ENCODE peak calls at places on chromosomes 13 and 19, in seven cellular contexts. J is IMR-90, P is GM12891, X is adrenal gland, Q is esophagus muscularis mucosa, B is Peyer's patch, Y is prostate gland. V is an unnamed sample.

GRCh38 chr13:30832377-30832776 is 73.7 kb upstream of the MEDAG start:
- DNase-seq in Q (no peak), Y (no peak), J (no peak), X (no peak), P (no peak), B (no peak), V (no peak)

GRCh38 chr19:5718579-5719273 is 1.2 kb downstream of the LONP1 start:
- DNase-seq in X (peak; percentile 69), P (peak; percentile 30), J (peak; percentile 91), Q (no peak), Y (no peak), B (no peak), V (peak; percentile 94)

GRCh38 chr13:74204606-74205312 is 70.6 kb upstream of the KLF12 start:
- DNase-seq in Q (no peak), B (no peak), P (no peak), J (peak; percentile 40), Y (no peak), X (no peak), V (no peak)

GRCh38 chr19:48247212-48247611 is 8.5 kb downstream of the CARD8 start:
- DNase-seq in P (no peak), Y (no peak), J (no peak), B (no peak), Q (no peak), X (no peak), V (no peak)

GRCh38 chr19:39506944-39507714 is 7.8 kb upstream of the SELENOV start:
- DNase-seq in X (no peak), J (peak; percentile 67), Y (no peak), P (peak; percentile 83), Q (no peak), B (no peak), V (peak; percentile 53)

GRCh38 chr19:612941-613340 is 20.4 kb downstream of the POLRMT start:
- DNase-seq in Q (no peak), J (no peak), Y (no peak), X (no peak), P (no peak), B (no peak), V (no peak)

GRCh38 chr19:5580116-5580515 is 12.4 kb upstream of the TINCR start:
- DNase-seq in P (no peak), Y (no peak), Q (no peak), J (no peak), X (no peak), B (no peak), V (no peak)

GRCh38 chr13:112690242-112690943 is 555 bp downstream of the ATP11A start:
- DNase-seq in Y (peak; percentile 18), P (peak; percentile 52), Q (no peak), J (peak; percentile 44), X (peak; percentile 63), B (peak; percentile 28), V (peak; percentile 68)

GRCh38 chr19:940591-941291 is 14.9 kb downstream of the ARID3A start:
- DNase-seq in X (peak; percentile 79), J (peak; percentile 57), P (no peak), B (peak; percentile 67), Q (no peak), Y (peak; percentile 54), V (no peak)

GRCh38 chr13:41199526-41199925 is 5.2 kb upstream of the KBTBD7 start:
- DNase-seq in P (peak; percentile 8), B (peak; percentile 40), X (no peak), Q (no peak), J (no peak), Y (no peak), V (no peak)

GRCh38 chr19:29539668-29540067 is 13.9 kb downstream of the VSTM2B start:
- DNase-seq in P (no peak), Y (no peak), Q (no peak), B (no peak), X (no peak), J (no peak), V (no peak)

GRCh38 chr19:18013621-18014111 is 5.7 kb downstream of the ARRDC2 start:
- DNase-seq in J (no peak), X (peak; percentile 18), Y (peak; percentile 56), P (no peak), Q (no peak), B (no peak), V (no peak)

GRCh38 chr19:29672319-29672932 is 7.2 kb downstream of the PLEKHF1 start:
- DNase-seq in Q (no peak), P (no peak), Y (no peak), X (no peak), J (no peak), B (peak; percentile 52), V (no peak)

GRCh38 chr13:99224019-99224418 is 23.4 kb downstream of the UBAC2 start:
- DNase-seq in Y (no peak), P (no peak), J (no peak), X (no peak), B (no peak), Q (peak; percentile 24), V (peak; percentile 18)

GRCh38 chr19:29540128-29540527 is 14.3 kb downstream of the VSTM2B start:
- DNase-seq in B (no peak), X (no peak), P (no peak), Y (no peak), Q (no peak), J (no peak), V (no peak)

GRCh38 chr19:3175761-3176714 is 2.5 kb upstream of the S1PR4 start:
- DNase-seq in X (no peak), Y (peak; percentile 83), Q (no peak), J (peak; percentile 65), P (no peak), B (peak; percentile 25), V (no peak)

GRCh38 chr13:31699650-31700049 is 39.7 kb upstream of the RXFP2 start:
- DNase-seq in X (no peak), P (no peak), Q (no peak), J (no peak), B (no peak), Y (no peak), V (no peak)

GRCh38 chr19:36605101-36605838 is at the start of gene ZNF382:
- DNase-seq in B (peak; percentile 74), P (peak; percentile 84), Y (peak; percentile 42), X (peak; percentile 89), J (peak; percentile 41), Q (peak; percentile 90), V (peak; percentile 93)

GRCh38 chr13:43110036-43110435 is 86.7 kb downstream of the DNAJC15 start:
- DNase-seq in J (no peak), P (no peak), X (no peak), Q (no peak), B (no peak), Y (no peak), V (no peak)

GRCh38 chr19:8390617-8390981 is 439 bp downstream of the RAB11B start:
- DNase-seq in Y (peak; percentile 95), Q (peak; percentile 99), X (peak; percentile 97), B (peak; percentile 93), J (peak; percentile 89), P (peak; percentile 86), V (peak; percentile 98)

GRCh38 chr19:16263115-16263839 is 61.3 kb upstream of the KLF2 start:
- DNase-seq in Q (no peak), J (no peak), X (no peak), B (peak; percentile 66), P (no peak), Y (no peak), V (no peak)

GRCh38 chr13:50448535-50448981 is 394.9 kb downstream of the DLEU7 start:
- DNase-seq in P (no peak), X (no peak), Q (no peak), B (no peak), Y (no peak), J (no peak), V (no peak)

GRCh38 chr13:37617162-37617561 is 18.6 kb upstream of the POSTN start:
- DNase-seq in P (no peak), B (no peak), Y (no peak), X (no peak), J (peak; percentile 80), Q (no peak), V (no peak)

GRCh38 chr13:84417426-84417825 is 535.2 kb upstream of the SLITRK1 start:
- DNase-seq in X (no peak), P (no peak), Q (no peak), J (no peak), Y (no peak), B (no peak), V (no peak)

GRCh38 chr13:95145587-95145986 is 155.7 kb downstream of the ABCC4 start:
- DNase-seq in Q (no peak), J (no peak), X (no peak), P (no peak), Y (no peak), B (no peak), V (no peak)
- TF ChIP-seq POLR2A in Q (no peak), J (no peak), X (no peak), P (no peak), Y (no peak), B (no peak), V (no peak)

GRCh38 chr13:105266615-105267014 is 1268.8 kb downstream of the EFNB2 start:
- DNase-seq in P (no peak), Y (no peak), B (no peak), J (no peak), Q (no peak), X (no peak), V (no peak)

GRCh38 chr13:105262579-105262978 is 1272.9 kb downstream of the EFNB2 start:
- DNase-seq in J (no peak), X (no peak), B (no peak), P (no peak), Q (no peak), Y (no peak), V (no peak)
- TF ChIP-seq POLR2A in J (no peak), X (no peak), B (no peak), P (no peak), Q (no peak), Y (no peak), V (no peak)

DNA sequence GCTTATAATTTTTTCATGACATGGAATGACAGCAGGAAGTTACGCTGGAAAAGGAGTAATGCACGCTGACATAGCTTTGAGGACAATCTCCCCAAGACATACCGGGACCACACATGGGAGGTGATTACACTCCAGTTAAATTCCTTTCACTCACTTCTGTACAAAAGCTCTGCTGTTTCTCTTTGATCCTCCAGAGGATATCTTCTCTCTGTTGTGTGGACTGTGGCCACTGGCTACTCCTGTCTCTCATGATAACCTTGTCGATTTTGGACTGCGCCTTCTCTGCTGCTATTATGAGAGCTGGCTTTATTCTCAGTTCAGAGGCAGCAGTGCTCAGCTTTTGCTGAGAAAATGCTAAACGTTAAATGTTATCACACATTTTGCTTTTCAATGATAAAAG is 464.6 kb downstream of the FGF9 start:
- DNase-seq in X (no peak), J (no peak), B (no peak), P (no peak), Y (no peak), Q (no peak), V (no peak)
- TF ChIP-seq POLR2A in X (no peak), J (no peak), B (no peak), P (no peak), Y (no peak), Q (no peak), V (no peak)

DNA sequence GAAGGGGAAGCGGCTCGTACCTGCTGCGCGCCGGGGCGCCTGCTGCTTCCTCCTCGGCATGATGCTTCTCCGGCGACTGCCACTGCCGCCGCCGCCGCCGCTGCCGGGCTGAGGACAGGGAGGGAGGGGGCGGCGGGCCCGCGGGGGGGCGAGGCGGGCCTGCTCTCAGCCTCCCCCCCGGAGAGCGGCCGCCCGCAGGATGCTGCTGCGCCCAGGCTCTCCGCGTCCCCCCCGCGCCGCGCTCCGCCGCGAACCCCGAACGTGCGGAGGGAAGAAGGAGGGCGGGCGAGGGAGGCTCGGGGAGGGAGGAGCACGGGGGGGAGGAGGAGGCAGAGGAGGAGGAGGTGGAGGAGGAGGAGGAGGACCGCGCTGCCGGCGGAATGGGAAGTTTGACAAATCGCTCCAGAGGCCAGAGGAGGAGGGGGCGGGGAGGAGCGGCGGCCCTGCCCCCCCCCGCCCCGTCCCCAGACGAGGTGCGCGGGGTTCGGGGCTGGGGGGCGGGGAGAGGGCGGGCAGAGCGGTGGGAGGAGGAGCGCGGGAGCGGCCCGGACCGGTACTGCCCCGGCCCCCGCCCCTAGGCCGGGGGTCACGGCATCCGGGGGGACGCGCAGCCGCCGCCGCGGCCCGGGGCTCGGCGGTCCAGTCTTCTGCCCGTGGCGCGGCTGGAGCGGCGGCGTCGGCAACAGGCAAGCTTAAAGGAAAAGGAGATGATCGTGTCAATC is at the start of gene TSHZ3:
- DNase-seq in P (no peak), Y (peak; percentile 72), Q (no peak), B (no peak), J (peak; percentile 87), X (peak; percentile 77), V (peak; percentile 13)
- TF ChIP-seq POLR2A in P (no peak), Y (peak; percentile 31), Q (no peak), B (no peak), J (peak; percentile 21), X (no peak), V (no peak)

V was measured in erythroblast.